ENCODE peak calls at places on chromosome 19, in four cellular contexts. One of them, this sample, is unnamed.

GRCh38 chr19:5128251-5128931 is 159.5 kb downstream of the KDM4B start:
- DNase-seq in heart right ventricle: peak; percentile 80
- DNase-seq in tibial artery: peak; percentile 86
- DNase-seq in iPS DF 6.9: no peak
- DNase-seq in this sample: no peak

GRCh38 chr19:53549354-53549753 is 11.4 kb downstream of the ZNF331 start:
- DNase-seq in heart right ventricle: no peak
- DNase-seq in tibial artery: no peak
- DNase-seq in iPS DF 6.9: no peak
- DNase-seq in this sample: no peak

GRCh38 chr19:42086770-42087550 is 11.0 kb downstream of the ZNF574 start:
- DNase-seq in heart right ventricle: no peak
- DNase-seq in tibial artery: no peak
- DNase-seq in iPS DF 6.9: no peak
- DNase-seq in this sample: no peak

GRCh38 chr19:39308531-39309304 is 11.9 kb downstream of the LRFN1 start:
- DNase-seq in tibial artery: peak; percentile 45
- DNase-seq in heart right ventricle: no peak
- DNase-seq in iPS DF 6.9: peak; percentile 72
- DNase-seq in this sample: no peak

GRCh38 chr19:51735759-51736449 is 12.1 kb upstream of the HAS1 start:
- DNase-seq in tibial artery: peak; percentile 80
- DNase-seq in heart right ventricle: peak; percentile 41
- DNase-seq in iPS DF 6.9: no peak
- DNase-seq in this sample: peak; percentile 41

GRCh38 chr19:38655148-38655824 is 7.8 kb downstream of the ACTN4 start:
- DNase-seq in iPS DF 6.9: no peak
- DNase-seq in heart right ventricle: no peak
- DNase-seq in tibial artery: no peak
- DNase-seq in this sample: no peak

GRCh38 chr19:41263042-41263849 is 926 bp upstream of the HNRNPUL1 start:
- DNase-seq in iPS DF 6.9: no peak
- DNase-seq in heart right ventricle: peak; percentile 70
- DNase-seq in tibial artery: peak; percentile 85
- DNase-seq in this sample: peak; percentile 42

GRCh38 chr19:13023666-13024065 is 28.4 kb downstream of the NFIX start:
- DNase-seq in heart right ventricle: no peak
- DNase-seq in iPS DF 6.9: no peak
- DNase-seq in tibial artery: no peak
- DNase-seq in this sample: no peak

GRCh38 chr19:1955171-1956142 is 14.5 kb downstream of the CSNK1G2 start:
- DNase-seq in heart right ventricle: no peak
- DNase-seq in tibial artery: no peak
- DNase-seq in iPS DF 6.9: no peak
- DNase-seq in this sample: no peak

GRCh38 chr19:55116232-55117062 is 990 bp downstream of the PPP1R12C start:
- DNase-seq in heart right ventricle: peak; percentile 77
- DNase-seq in iPS DF 6.9: no peak
- DNase-seq in tibial artery: peak; percentile 84
- DNase-seq in this sample: no peak

GRCh38 chr19:40272261-40272660 is 12.9 kb downstream of the AKT2 start:
- DNase-seq in tibial artery: no peak
- DNase-seq in heart right ventricle: no peak
- DNase-seq in iPS DF 6.9: no peak
- DNase-seq in this sample: no peak

GRCh38 chr19:41531438-41532311 is 44.3 kb upstream of the CEACAM21 start:
- DNase-seq in iPS DF 6.9: no peak
- DNase-seq in tibial artery: peak; percentile 74
- DNase-seq in heart right ventricle: peak; percentile 92
- DNase-seq in this sample: peak; percentile 22

GRCh38 chr19:19597809-19598306 is 20.6 kb downstream of the PBX4 start:
- DNase-seq in iPS DF 6.9: no peak
- DNase-seq in tibial artery: no peak
- DNase-seq in heart right ventricle: no peak
- DNase-seq in this sample: no peak

GRCh38 chr19:52600639-52601024 is 30.5 kb downstream of the ZNF701 start:
- DNase-seq in tibial artery: no peak
- DNase-seq in iPS DF 6.9: no peak
- DNase-seq in heart right ventricle: no peak
- DNase-seq in this sample: no peak

GRCh38 chr19:5191091-5191490 is 149.5 kb downstream of the PTPRS start:
- DNase-seq in tibial artery: no peak
- DNase-seq in heart right ventricle: no peak
- DNase-seq in iPS DF 6.9: no peak
- DNase-seq in this sample: no peak

GRCh38 chr19:51702103-51702753 is 9.1 kb downstream of the SPACA6 start:
- DNase-seq in iPS DF 6.9: peak; percentile 47
- DNase-seq in heart right ventricle: peak; percentile 67
- DNase-seq in tibial artery: peak; percentile 90
- DNase-seq in this sample: peak; percentile 60

GRCh38 chr19:35509018-35509652 is 4.3 kb downstream of the DMKN start:
- DNase-seq in iPS DF 6.9: no peak
- DNase-seq in tibial artery: no peak
- DNase-seq in heart right ventricle: no peak
- DNase-seq in this sample: no peak

GRCh38 chr19:23002690-23003422 is at the start of gene ZNF728:
- DNase-seq in heart right ventricle: peak; percentile 85
- DNase-seq in tibial artery: peak; percentile 87
- DNase-seq in iPS DF 6.9: no peak
- DNase-seq in this sample: peak; percentile 54

GRCh38 chr19:55094456-55095259 is 19.0 kb downstream of the EPS8L1 start:
- DNase-seq in tibial artery: no peak
- DNase-seq in iPS DF 6.9: no peak
- DNase-seq in heart right ventricle: no peak
- DNase-seq in this sample: no peak

GRCh38 chr19:48896191-48896720 is 2.3 kb downstream of the TULP2 start:
- DNase-seq in iPS DF 6.9: no peak
- DNase-seq in heart right ventricle: peak; percentile 68
- DNase-seq in tibial artery: peak; percentile 76
- DNase-seq in this sample: no peak

GRCh38 chr19:4976412-4977298 is 7.7 kb downstream of the KDM4B start:
- DNase-seq in heart right ventricle: peak; percentile 57
- DNase-seq in iPS DF 6.9: no peak
- DNase-seq in tibial artery: peak; percentile 91
- DNase-seq in this sample: peak; percentile 59

GRCh38 chr19:48442116-48443035 is 3.4 kb upstream of the GRWD1 start:
- DNase-seq in tibial artery: no peak
- DNase-seq in heart right ventricle: no peak
- DNase-seq in iPS DF 6.9: no peak
- DNase-seq in this sample: no peak

GRCh38 chr19:6743071-6743470 is 3.6 kb downstream of the TRIP10 start:
- DNase-seq in heart right ventricle: no peak
- DNase-seq in iPS DF 6.9: no peak
- DNase-seq in tibial artery: no peak
- DNase-seq in this sample: no peak

GRCh38 chr19:898663-899062 is 5.4 kb downstream of the RNU6-9 start:
- DNase-seq in heart right ventricle: no peak
- DNase-seq in iPS DF 6.9: no peak
- DNase-seq in tibial artery: no peak
- DNase-seq in this sample: no peak

GRCh38 chr19:3625996-3626472 is 556 bp downstream of the CACTIN start:
- DNase-seq in heart right ventricle: no peak
- DNase-seq in iPS DF 6.9: no peak
- DNase-seq in tibial artery: no peak
- DNase-seq in this sample: no peak

GRCh38 chr19:12774588-12775555 is at the start of gene HOOK2:
- DNase-seq in iPS DF 6.9: no peak
- DNase-seq in tibial artery: peak; percentile 80
- DNase-seq in heart right ventricle: peak; percentile 58
- DNase-seq in this sample: no peak

GRCh38 chr19:55766466-55766865 is 2.5 kb upstream of the RFPL4AL1 start:
- DNase-seq in iPS DF 6.9: no peak
- DNase-seq in tibial artery: no peak
- DNase-seq in heart right ventricle: no peak
- DNase-seq in this sample: no peak

GRCh38 chr19:27833031-27833430 is 1379.9 kb downstream of the UQCRFS1 start:
- DNase-seq in heart right ventricle: no peak
- DNase-seq in tibial artery: no peak
- DNase-seq in iPS DF 6.9: no peak
- DNase-seq in this sample: no peak

DNA sequence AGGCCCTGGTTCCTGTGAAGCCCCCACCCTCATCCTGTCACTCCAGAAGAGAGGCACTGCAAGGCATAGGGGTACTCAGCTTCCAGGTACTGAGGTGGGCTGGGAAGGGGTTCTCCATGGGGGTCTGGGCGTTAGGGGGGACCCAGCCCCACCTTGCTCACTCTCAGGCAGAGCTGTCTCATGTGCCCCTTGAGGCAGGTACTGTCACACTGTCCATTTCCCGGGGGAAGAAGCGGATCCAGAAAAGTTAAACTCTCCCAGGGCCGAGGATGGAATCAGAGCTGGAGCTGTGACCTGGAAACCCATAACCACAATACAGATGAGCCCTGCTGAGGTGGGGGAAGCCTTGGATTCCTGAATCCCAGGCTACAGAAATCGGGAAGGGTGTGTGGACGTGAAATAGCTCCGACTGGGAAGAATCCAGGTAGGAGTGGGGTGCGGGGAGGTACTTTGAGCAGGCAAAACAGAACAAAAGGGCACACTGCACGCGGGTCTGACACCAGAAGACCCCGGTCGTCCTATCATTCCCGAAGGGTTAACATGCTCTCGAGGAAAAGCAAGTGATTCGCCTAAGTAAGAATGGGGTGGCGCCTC is 529 bp upstream of the USE1 start:
- DNase-seq in tibial artery: no peak
- DNase-seq in heart right ventricle: no peak
- DNase-seq in iPS DF 6.9: no peak
- DNase-seq in this sample: no peak
- H3K27ac ChIP-seq in tibial artery: peak overlapping the region; percentile 89
- H3K27ac ChIP-seq in heart right ventricle: peak overlapping the region; percentile 96
- H3K27ac ChIP-seq in iPS DF 6.9: no peak overlapping the region
- H3K27ac ChIP-seq in this sample: peak overlapping the region; percentile 83

GRCh38 chr19:46299004-46299509 is 2.2 kb downstream of the HIF3A start:
- DNase-seq in iPS DF 6.9: no peak
- DNase-seq in heart right ventricle: peak; percentile 97
- DNase-seq in tibial artery: peak; percentile 99
- DNase-seq in this sample: peak; percentile 74

GRCh38 chr19:46297700-46298476 is 1.0 kb downstream of the HIF3A start:
- DNase-seq in iPS DF 6.9: no peak
- DNase-seq in heart right ventricle: peak; percentile 85
- DNase-seq in tibial artery: peak; percentile 95
- DNase-seq in this sample: peak; percentile 47

GRCh38 chr19:46298477-46299003 is 1.7 kb downstream of the HIF3A start:
- DNase-seq in iPS DF 6.9: no peak
- DNase-seq in tibial artery: no peak
- DNase-seq in heart right ventricle: no peak
- DNase-seq in this sample: no peak

GRCh38 chr19:46296722-46297431 is at the start of gene HIF3A:
- DNase-seq in heart right ventricle: peak; percentile 62
- DNase-seq in iPS DF 6.9: peak; percentile 84
- DNase-seq in tibial artery: peak; percentile 85
- DNase-seq in this sample: no peak

GRCh38 chr19:46299695-46300094 is 2.9 kb downstream of the HIF3A start:
- DNase-seq in heart right ventricle: no peak
- DNase-seq in iPS DF 6.9: no peak
- DNase-seq in tibial artery: no peak
- DNase-seq in this sample: no peak
- H3K27ac ChIP-seq in heart right ventricle: peak overlapping the region; percentile 96
- H3K27ac ChIP-seq in iPS DF 6.9: no peak overlapping the region
- H3K27ac ChIP-seq in tibial artery: peak overlapping the region; percentile 96
- H3K27ac ChIP-seq in this sample: peak overlapping the region; percentile 97

GRCh38 chr19:10828981-10829821 is 6.8 kb downstream of the TMED1 start:
- DNase-seq in tibial artery: no peak
- DNase-seq in iPS DF 6.9: no peak
- DNase-seq in heart right ventricle: no peak
- DNase-seq in this sample: no peak

GRCh38 chr19:10826846-10827245 is 9.2 kb downstream of the TMED1 start:
- DNase-seq in heart right ventricle: no peak
- DNase-seq in tibial artery: no peak
- DNase-seq in iPS DF 6.9: no peak
- DNase-seq in this sample: no peak

GRCh38 chr19:10823690-10824089 is 12.3 kb downstream of the TMED1 start:
- DNase-seq in iPS DF 6.9: no peak
- DNase-seq in tibial artery: no peak
- DNase-seq in heart right ventricle: no peak
- DNase-seq in this sample: no peak

GRCh38 chr19:10829967-10830366 is 6.0 kb downstream of the TMED1 start:
- DNase-seq in tibial artery: no peak
- DNase-seq in heart right ventricle: no peak
- DNase-seq in iPS DF 6.9: no peak
- DNase-seq in this sample: no peak

DNA sequence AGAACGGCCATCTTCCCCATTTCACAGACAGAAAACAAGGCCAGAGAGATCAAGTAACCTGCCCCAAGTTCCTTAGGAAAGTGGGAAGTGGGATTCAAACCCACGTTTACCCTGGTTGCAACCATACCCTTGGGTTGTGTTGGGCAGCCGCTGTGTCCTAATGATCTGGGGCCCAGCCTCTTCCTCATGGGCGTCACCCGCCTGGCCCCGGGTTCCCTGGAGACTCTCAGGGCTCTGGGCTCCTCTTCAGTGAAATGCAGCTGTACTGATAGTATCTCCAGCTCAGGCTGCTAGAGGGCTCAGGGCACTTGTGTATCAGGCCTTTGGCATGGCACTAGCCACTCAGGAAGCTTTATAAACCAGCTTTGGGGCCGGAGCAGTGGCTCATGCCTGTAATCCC is 9.8 kb downstream of the TMED1 start:
- DNase-seq in tibial artery: no peak
- DNase-seq in iPS DF 6.9: no peak
- DNase-seq in heart right ventricle: no peak
- DNase-seq in this sample: no peak
- H3K27ac ChIP-seq in tibial artery: no peak overlapping the region
- H3K27ac ChIP-seq in iPS DF 6.9: no peak overlapping the region
- H3K27ac ChIP-seq in heart right ventricle: no peak overlapping the region
- H3K27ac ChIP-seq in this sample: no peak overlapping the region

GRCh38 chr19:57633832-57634131 is 814 bp downstream of the ZNF211 start:
- DNase-seq in iPS DF 6.9: no peak
- DNase-seq in tibial artery: no peak
- DNase-seq in heart right ventricle: no peak
- DNase-seq in this sample: no peak
- H3K27ac ChIP-seq in iPS DF 6.9: no peak overlapping the region
- H3K27ac ChIP-seq in tibial artery: peak overlapping the region; percentile 71
- H3K27ac ChIP-seq in heart right ventricle: peak overlapping the region; percentile 87
- H3K27ac ChIP-seq in this sample: no peak overlapping the region

GRCh38 chr19:15448014-15448777 is 1.6 kb downstream of the WIZ start:
- DNase-seq in tibial artery: peak; percentile 67
- DNase-seq in heart right ventricle: no peak
- DNase-seq in iPS DF 6.9: no peak
- DNase-seq in this sample: no peak

GRCh38 chr19:15447057-15447456 is 2.7 kb downstream of the WIZ start:
- DNase-seq in iPS DF 6.9: no peak
- DNase-seq in tibial artery: no peak
- DNase-seq in heart right ventricle: no peak
- DNase-seq in this sample: no peak

GRCh38 chr19:15449620-15450527 is at the start of gene WIZ:
- DNase-seq in heart right ventricle: peak; percentile 89
- DNase-seq in iPS DF 6.9: no peak
- DNase-seq in tibial artery: peak; percentile 90
- DNase-seq in this sample: no peak

GRCh38 chr19:15450528-15450890 is 753 bp upstream of the WIZ start:
- DNase-seq in iPS DF 6.9: no peak
- DNase-seq in tibial artery: no peak
- DNase-seq in heart right ventricle: no peak
- DNase-seq in this sample: no peak

GRCh38 chr19:15448778-15449619 is 757 bp downstream of the WIZ start:
- DNase-seq in tibial artery: peak; percentile 70
- DNase-seq in iPS DF 6.9: no peak
- DNase-seq in heart right ventricle: no peak
- DNase-seq in this sample: no peak
- H3K27ac ChIP-seq in tibial artery: peak overlapping the region; percentile 75
- H3K27ac ChIP-seq in iPS DF 6.9: no peak overlapping the region
- H3K27ac ChIP-seq in heart right ventricle: peak overlapping the region; percentile 86
- H3K27ac ChIP-seq in this sample: peak overlapping the region; percentile 55

GRCh38 chr19:7746903-7747884 is at the start of gene CD209:
- DNase-seq in iPS DF 6.9: no peak
- DNase-seq in heart right ventricle: no peak
- DNase-seq in tibial artery: no peak
- DNase-seq in this sample: no peak
- H3K27ac ChIP-seq in iPS DF 6.9: no peak within 1 kb of the TSS
- H3K27ac ChIP-seq in heart right ventricle: peak within 1 kb of the TSS; percentile 22
- H3K27ac ChIP-seq in tibial artery: no peak within 1 kb of the TSS
- H3K27ac ChIP-seq in this sample: no peak within 1 kb of the TSS

This sample was measured in thoracic aorta.